ENCODE peak calls at places on chromosomes 11 and 22, in six cellular contexts. Z is IMR-90, R is H1, J is H9, C is mesenchymal stem cell, H is trophoblast cell. K is an unnamed sample.

GRCh38 chr11:19559746-19560145 is 152.9 kb upstream of the NAV2 start:
- DNase-seq in Z (no peak), R (no peak), J (no peak), C (no peak), H (no peak), K (no peak)

GRCh38 chr22:49667236-49667635 is 160.4 kb downstream of the BRD1 start:
- DNase-seq in Z (no peak), R (no peak), J (peak), C (no peak), H (no peak), K (no peak)

GRCh38 chr11:118098996-118099837 is 12.5 kb upstream of the SMIM35 start:
- DNase-seq in Z (no peak), R (no peak), J (peak), C (no peak), H (no peak), K (no peak)

GRCh38 chr22:37448521-37449150 is 21.4 kb upstream of the ELFN2 start:
- DNase-seq in Z (no peak), R (no peak), J (no peak), C (no peak), H (no peak), K (no peak)

GRCh38 chr11:108897071-108897481 is 232.2 kb downstream of the DDX10 start:
- DNase-seq in Z (peak), R (no peak), J (no peak), C (no peak), H (no peak), K (peak)

GRCh38 chr11:14584595-14584994 is 59.0 kb upstream of the PDE3B start:
- DNase-seq in Z (no peak), R (no peak), J (no peak), C (no peak), H (peak), K (no peak)

GRCh38 chr11:16966633-16967346 is 47.4 kb downstream of the PLEKHA7 start:
- DNase-seq in Z (no peak), R (no peak), J (no peak), C (no peak), H (no peak), K (no peak)

GRCh38 chr11:122022646-122023045 is 93.4 kb downstream of the BLID start:
- DNase-seq in Z (no peak), R (no peak), J (no peak), C (no peak), H (no peak), K (no peak)

GRCh38 chr11:33949201-33949913 is 57.5 kb upstream of the LMO2 start:
- DNase-seq in Z (no peak), R (no peak), J (no peak), C (no peak), H (no peak), K (no peak)

GRCh38 chr11:15730617-15731385 is 616.1 kb downstream of the INSC start:
- DNase-seq in Z (no peak), R (no peak), J (no peak), C (no peak), H (no peak), K (no peak)

GRCh38 chr11:33773399-33774355 is 643 bp downstream of the FBXO3 start:
- DNase-seq in Z (peak), R (no peak), J (no peak), C (peak), H (peak), K (no peak)

DNA sequence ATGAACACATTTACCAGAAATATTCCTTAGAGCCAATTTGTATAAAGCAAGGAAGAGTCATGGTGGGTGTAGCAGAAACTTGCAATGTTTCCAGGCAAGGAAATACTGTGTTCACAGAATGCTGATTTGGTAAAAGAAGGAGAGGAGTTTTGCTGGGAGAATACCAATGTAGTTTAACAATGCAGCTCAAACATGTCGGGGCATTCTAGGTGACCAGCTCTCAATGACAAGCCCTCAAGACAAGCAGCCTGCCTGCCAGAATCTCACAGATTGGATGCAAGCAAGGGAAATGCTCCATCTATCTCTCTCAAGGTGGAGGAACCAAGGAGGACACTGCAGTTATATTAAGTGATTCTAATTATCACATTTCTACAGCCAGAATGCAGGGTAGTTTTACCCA is 190.4 kb downstream of the MAML2 start:
- DNase-seq in Z (no peak), R (no peak), J (no peak), C (no peak), H (no peak), K (no peak)
- H4K91ac ChIP-seq in Z (peak), R (no peak), J (no peak), C (no peak), H (no peak), K (no peak)

DNA sequence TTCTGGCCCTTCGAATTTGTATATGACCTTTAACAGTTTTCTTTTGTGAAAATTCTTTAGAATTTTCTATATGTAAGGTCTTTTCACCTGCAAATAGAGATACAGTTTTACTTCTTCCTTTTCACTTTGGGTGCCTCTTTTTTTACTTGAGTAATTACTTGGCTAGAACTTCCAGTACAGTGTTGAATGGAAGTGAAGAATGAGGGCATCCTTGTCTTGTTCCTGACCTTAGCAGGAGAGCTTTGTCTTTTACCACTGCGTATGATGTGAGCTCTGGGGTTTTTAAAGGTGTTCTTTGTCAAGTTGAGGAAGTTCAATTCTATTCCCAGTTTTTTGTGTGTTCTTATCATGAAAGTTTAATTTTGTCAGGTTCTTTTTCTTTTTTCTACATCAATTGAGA is 21.6 kb downstream of the ZFP91 start:
- DNase-seq in Z (no peak), R (no peak), J (no peak), C (no peak), H (no peak), K (no peak)
- H4K91ac ChIP-seq in Z (no peak), R (no peak), J (no peak), C (no peak), H (no peak), K (no peak)

DNA sequence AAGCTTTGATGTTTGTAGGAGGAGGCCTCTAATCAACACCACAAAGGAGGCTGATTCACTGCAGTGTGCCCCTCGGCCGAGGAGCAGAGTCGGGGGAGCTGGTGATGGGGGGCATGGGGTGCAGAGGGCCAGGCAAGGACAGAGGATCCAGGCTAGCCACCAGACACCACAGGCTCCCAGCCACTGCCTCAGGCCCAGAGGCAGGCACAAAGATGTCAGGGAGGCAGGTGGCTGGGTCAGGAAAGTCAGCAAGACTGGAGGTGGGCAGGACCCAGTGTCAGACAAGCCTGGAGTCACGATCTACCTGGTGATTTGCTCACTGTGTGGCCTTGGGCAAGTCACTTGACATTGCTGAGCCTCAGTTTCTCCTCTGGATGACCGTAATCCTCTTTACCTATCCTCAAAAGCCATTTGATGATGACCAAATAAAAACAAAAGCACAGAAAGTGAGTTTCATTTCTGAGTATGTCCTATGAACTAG is 121.0 kb downstream of the BUD13 start:
- DNase-seq in Z (no peak), R (no peak), J (peak), C (no peak), H (no peak), K (no peak)
- H4K91ac ChIP-seq in Z (no peak), R (no peak), J (no peak), C (no peak), H (no peak), K (no peak)

GRCh38 chr11:2685566-2686359 is 14.0 kb downstream of the KCNQ1OT1 start:
- DNase-seq in Z (no peak), R (no peak), J (no peak), C (no peak), H (no peak), K (no peak)

GRCh38 chr11:2687782-2688191 is 12.0 kb downstream of the KCNQ1OT1 start:
- DNase-seq in Z (no peak), R (no peak), J (peak), C (no peak), H (no peak), K (no peak)

GRCh38 chr11:2687223-2687530 is 12.6 kb downstream of the KCNQ1OT1 start:
- DNase-seq in Z (no peak), R (no peak), J (no peak), C (no peak), H (no peak), K (no peak)

GRCh38 chr11:2685051-2685450 is 14.7 kb downstream of the KCNQ1OT1 start:
- DNase-seq in Z (no peak), R (no peak), J (no peak), C (no peak), H (no peak), K (no peak)

DNA sequence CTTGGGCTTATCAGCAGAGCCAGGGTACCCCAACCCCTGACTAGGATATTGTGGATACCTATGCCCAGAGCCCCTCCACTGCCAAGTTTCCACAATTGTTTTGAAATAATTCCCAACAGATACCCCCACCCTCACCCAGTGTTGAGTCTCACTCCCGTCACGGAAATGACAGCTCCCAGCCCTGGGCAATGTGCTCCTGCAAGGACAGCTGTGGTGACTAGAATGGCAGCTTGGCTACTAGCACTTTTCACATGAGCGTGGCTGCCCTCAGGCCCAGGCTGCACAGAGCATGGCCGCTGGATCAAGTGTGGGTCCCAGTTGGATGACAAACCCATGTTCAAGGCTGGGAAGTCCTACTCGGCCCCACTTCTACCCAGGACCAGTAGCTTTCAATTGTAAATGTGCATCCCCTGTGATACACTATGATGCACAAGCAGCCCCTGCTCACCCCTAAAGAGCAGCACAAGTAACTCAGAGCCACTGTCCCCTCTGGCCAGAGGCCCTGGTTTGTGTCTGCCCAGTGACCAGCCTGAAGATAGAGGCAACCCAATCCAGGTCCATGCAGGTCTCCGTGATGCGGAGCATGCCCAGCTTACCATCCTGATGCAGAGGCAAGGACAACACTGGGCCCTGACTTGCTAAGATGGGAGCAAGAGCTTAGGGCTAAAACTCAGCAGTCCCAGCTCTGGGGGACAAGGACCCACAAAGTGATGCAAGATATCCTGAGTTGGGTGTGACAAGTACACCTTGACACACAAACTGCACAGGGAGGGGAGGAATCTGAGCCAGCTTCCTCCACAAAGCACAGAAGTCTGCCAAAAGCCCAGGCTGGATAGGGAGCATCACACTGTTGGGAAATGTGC is 13.2 kb downstream of the KCNQ1OT1 start:
- DNase-seq in Z (no peak), R (no peak), J (no peak), C (no peak), H (no peak), K (no peak)
- H4K91ac ChIP-seq in Z (no peak), R (no peak), J (no peak), C (no peak), H (no peak), K (no peak)